ENCODE peak calls at places on chromosome 2, in eight cellular contexts. Y, K, C, P, N, A, Q and G are unnamed samples.

GRCh38 chr2:131132729-131133128 is 27.6 kb downstream of the PLEKHB2 start:
- DNase-seq in Q (no peak), Y (no peak), C (no peak), A (no peak), K (no peak), N (no peak), P (no peak), G (no peak)

GRCh38 chr2:203177361-203177760 is 61.5 kb upstream of the CYP20A1 start:
- DNase-seq in A (peak; percentile 1), C (no peak), K (no peak), Q (no peak), N (no peak), Y (no peak), P (peak; percentile 9), G (no peak)

GRCh38 chr2:171841996-171842395 is 52.0 kb downstream of the SLC25A12 start:
- DNase-seq in Y (no peak), Q (no peak), P (no peak), K (no peak), C (no peak), A (no peak), N (no peak), G (no peak)

GRCh38 chr2:120161190-120161589 is 62.0 kb downstream of the TMEM185B start:
- DNase-seq in K (no peak), N (no peak), A (no peak), C (no peak), Y (no peak), P (no peak), Q (no peak), G (no peak)

GRCh38 chr2:175399326-175399725 is 217.8 kb upstream of the ATP5MC3 start:
- DNase-seq in N (no peak), Q (no peak), Y (no peak), P (no peak), K (no peak), C (no peak), A (no peak), G (no peak)

GRCh38 chr2:239881561-239882320 is 143.4 kb downstream of the NDUFA10 start:
- DNase-seq in N (no peak), A (no peak), K (no peak), C (no peak), P (no peak), Y (peak; percentile 67), Q (peak; percentile 58), G (no peak)

GRCh38 chr2:74007120-74007519 is 22.4 kb downstream of the TET3 start:
- DNase-seq in A (no peak), Y (no peak), K (no peak), P (no peak), Q (no peak), C (no peak), N (no peak), G (no peak)

GRCh38 chr2:219358170-219359075 is 25.9 kb upstream of the RESP18 start:
- DNase-seq in A (no peak), Q (peak; percentile 78), P (no peak), C (peak; percentile 37), N (no peak), K (peak; percentile 74), Y (no peak), G (no peak)

GRCh38 chr2:11930211-11930761 is 183.9 kb downstream of the LPIN1 start:
- DNase-seq in Y (no peak), C (no peak), N (no peak), Q (peak; percentile 32), P (no peak), K (no peak), A (no peak), G (no peak)

GRCh38 chr2:109401370-109401769 is 212.4 kb downstream of the SEPTIN10 start:
- DNase-seq in N (no peak), A (no peak), K (no peak), Q (no peak), Y (no peak), P (no peak), C (no peak), G (no peak)
- H3K27ac ChIP-seq in N (no peak overlapping the region), A (no peak overlapping the region), K (no peak overlapping the region), Q (no peak overlapping the region), Y (no peak overlapping the region), P (no peak overlapping the region), C (no peak overlapping the region), G (no peak overlapping the region)

GRCh38 chr2:28606986-28607441 is 111.2 kb downstream of the PLB1 start:
- DNase-seq in K (no peak), Y (no peak), Q (no peak), P (no peak), N (no peak), C (peak; percentile 20), A (no peak), G (no peak)
- H3K27ac ChIP-seq in K (no peak overlapping the region), Y (peak overlapping the region; percentile 15), Q (no peak overlapping the region), P (no peak overlapping the region), N (no peak overlapping the region), C (no peak overlapping the region), A (no peak overlapping the region), G (no peak overlapping the region)

GRCh38 chr2:27766287-27766661 is 5.2 kb upstream of the MRPL33 start:
- DNase-seq in N (no peak), K (no peak), P (no peak), C (no peak), A (no peak), Y (no peak), Q (no peak), G (no peak)
- H3K27ac ChIP-seq in N (peak overlapping the region; percentile 21), K (peak overlapping the region; percentile 76), P (no peak overlapping the region), C (no peak overlapping the region), A (peak overlapping the region; percentile 58), Y (peak overlapping the region; percentile 75), Q (no peak overlapping the region), G (peak overlapping the region; percentile 67)

GRCh38 chr2:41621578-41621977 is 426.2 kb upstream of the PKDCC start:
- DNase-seq in P (no peak), N (no peak), C (no peak), A (no peak), Q (no peak), K (no peak), Y (no peak), G (no peak)
- H3K27ac ChIP-seq in P (no peak overlapping the region), N (no peak overlapping the region), C (no peak overlapping the region), A (no peak overlapping the region), Q (no peak overlapping the region), K (no peak overlapping the region), Y (no peak overlapping the region), G (no peak overlapping the region)

DNA sequence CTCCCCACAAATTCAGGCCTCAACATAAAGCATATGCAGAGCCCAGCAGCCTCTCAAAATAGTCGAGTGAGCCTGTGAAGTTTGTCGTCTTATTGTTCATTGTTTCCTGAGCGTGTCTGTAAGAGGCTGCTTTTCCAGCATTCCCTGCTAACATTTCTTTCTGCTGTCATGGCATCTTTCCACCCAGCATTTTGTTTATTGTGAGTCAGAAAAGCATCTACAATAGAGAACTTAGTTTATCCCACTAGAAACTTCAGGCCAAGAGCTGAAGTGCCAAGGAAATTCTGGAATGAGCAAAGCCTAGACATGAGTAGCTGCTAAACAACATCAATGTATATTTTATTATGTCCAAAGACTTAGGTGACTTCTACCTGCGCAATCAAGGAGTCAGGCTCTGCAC is 46.3 kb upstream of the STAM2 start:
- DNase-seq in A (no peak), Q (no peak), K (no peak), C (no peak), P (no peak), Y (no peak), N (no peak), G (no peak)
- H3K27ac ChIP-seq in A (no peak overlapping the region), Q (no peak overlapping the region), K (no peak overlapping the region), C (no peak overlapping the region), P (no peak overlapping the region), Y (no peak overlapping the region), N (peak overlapping the region; percentile 48), G (no peak overlapping the region)

DNA sequence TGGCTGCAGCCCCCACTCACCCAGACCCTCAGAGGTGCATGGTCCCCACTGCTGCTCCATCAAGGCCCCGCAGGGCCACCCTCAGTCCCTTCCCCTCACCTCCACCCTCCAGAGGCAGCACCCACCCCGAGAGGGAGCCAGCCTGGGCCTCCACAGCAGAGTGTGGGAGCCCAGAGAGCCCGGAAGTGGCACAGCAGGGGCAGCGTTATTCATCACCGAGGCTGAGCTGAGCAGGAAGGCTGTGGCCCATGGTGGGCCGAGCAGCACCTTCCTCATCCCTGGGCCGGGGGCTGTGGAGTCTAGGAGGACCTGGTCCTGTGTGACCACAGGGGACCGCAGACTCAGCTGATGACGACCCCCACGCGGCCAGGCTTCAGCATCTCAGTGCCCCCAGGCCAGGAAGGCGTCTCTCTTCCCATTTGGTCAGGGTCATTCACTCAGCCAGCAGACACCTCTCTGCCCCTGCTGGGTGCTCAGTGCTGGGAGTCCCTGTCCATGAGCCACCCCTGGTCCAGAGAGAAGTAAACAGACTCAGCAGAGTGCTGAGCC is 258.1 kb downstream of the ATAD2B start:
- DNase-seq in Q (peak; percentile 59), P (no peak), Y (peak; percentile 65), K (peak; percentile 45), N (no peak), C (no peak), A (no peak), G (no peak)
- H3K27ac ChIP-seq in Q (peak overlapping the region; percentile 96), P (no peak overlapping the region), Y (no peak overlapping the region), K (no peak overlapping the region), N (no peak overlapping the region), C (no peak overlapping the region), A (no peak overlapping the region), G (no peak overlapping the region)

GRCh38 chr2:217901400-217901799 is 101.4 kb downstream of the TNS1 start:
- DNase-seq in Y (no peak), K (no peak), N (no peak), C (no peak), Q (no peak), P (no peak), A (no peak), G (no peak)
- H3K27ac ChIP-seq in Y (peak overlapping the region; percentile 97), K (peak overlapping the region; percentile 81), N (peak overlapping the region; percentile 56), C (no peak overlapping the region), Q (no peak overlapping the region), P (no peak overlapping the region), A (no peak overlapping the region), G (no peak overlapping the region)

DNA sequence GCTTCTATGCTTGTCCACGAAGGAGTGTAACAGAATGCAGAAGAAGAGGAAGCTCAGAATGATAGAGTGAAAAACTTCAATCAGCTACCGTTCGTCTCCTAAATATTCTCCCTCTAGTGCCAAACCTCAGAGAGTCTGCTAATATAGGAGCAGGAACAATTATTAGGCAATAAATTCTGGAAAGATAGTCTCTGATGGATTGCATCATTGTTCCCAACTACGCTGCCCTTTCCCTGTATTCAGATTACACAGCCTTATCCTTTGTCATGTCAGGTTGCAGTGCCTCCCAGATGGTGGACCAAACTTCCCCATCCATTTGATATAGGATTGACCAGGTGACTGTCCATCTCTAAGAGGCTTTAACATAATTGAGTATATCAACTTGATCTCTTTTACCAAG is 811.5 kb upstream of the CHAC2 start:
- DNase-seq in C (no peak), Q (no peak), Y (no peak), N (no peak), K (no peak), P (no peak), A (no peak), G (no peak)
- H3K27ac ChIP-seq in C (no peak overlapping the region), Q (no peak overlapping the region), Y (no peak overlapping the region), N (no peak overlapping the region), K (no peak overlapping the region), P (no peak overlapping the region), A (no peak overlapping the region), G (no peak overlapping the region)

GRCh38 chr2:24793752-24794477 is 690 bp downstream of the CENPO start:
- DNase-seq in Q (no peak), P (peak; percentile 37), A (no peak), N (no peak), Y (no peak), K (no peak), C (no peak), G (no peak)
- H3K27ac ChIP-seq in Q (peak overlapping the region; percentile 100), P (peak overlapping the region; percentile 88), A (peak overlapping the region; percentile 93), N (no peak overlapping the region), Y (no peak overlapping the region), K (no peak overlapping the region), C (peak overlapping the region; percentile 99), G (peak overlapping the region; percentile 89)